ENCODE peak calls at places on chromosomes 6 and 20, in nine cellular contexts. K is hepatocyte, A is bronchial epithelial cell, R is H9, E is IMR-90, J is fibroblast of pulmonary artery, V is foreskin fibroblast, G is astrocyte of the cerebellum, S is endodermal cell. T is an unnamed sample.

GRCh38 chr6:162245831-162246230 is 481.7 kb downstream of the PRKN start:
- DNase-seq in V (no peak), E (no peak), S (no peak), R (no peak), K (no peak), G (no peak), J (no peak), A (no peak), T (no peak)

GRCh38 chr20:5195655-5196054 is 68.8 kb downstream of the CDS2 start:
- DNase-seq in J (no peak), S (no peak), K (no peak), V (peak; percentile 69), A (peak; percentile 37), G (no peak), E (peak; percentile 77), R (no peak), T (no peak)

GRCh38 chr6:138817799-138818198 is 21.9 kb downstream of the ECT2L start:
- DNase-seq in A (peak; percentile 100), K (peak; percentile 88), R (peak; percentile 88), S (peak; percentile 87), E (peak; percentile 81), G (peak; percentile 26), V (peak; percentile 79), J (peak; percentile 66), T (peak; percentile 41)

GRCh38 chr20:20457392-20458126 is 89.7 kb downstream of the INSM1 start:
- DNase-seq in A (no peak), R (no peak), K (no peak), E (peak; percentile 68), S (no peak), G (peak; percentile 9), J (peak; percentile 11), V (peak; percentile 47), T (no peak)

GRCh38 chr20:63475209-63475608 is 2.8 kb upstream of the KCNQ2 start:
- DNase-seq in K (peak; percentile 60), A (peak; percentile 8), S (peak; percentile 87), R (peak; percentile 77), V (peak; percentile 58), E (peak; percentile 18), J (peak; percentile 30), G (no peak), T (peak; percentile 26)

GRCh38 chr6:137303436-137303835 is 84.3 kb upstream of the IFNGR1 start:
- DNase-seq in V (no peak), R (no peak), G (no peak), K (no peak), S (no peak), J (no peak), A (no peak), E (peak; percentile 44), T (no peak)

GRCh38 chr6:142946924-142947701 is 2.1 kb upstream of the HIVEP2 start:
- DNase-seq in J (peak; percentile 79), E (peak; percentile 68), V (peak; percentile 81), A (peak; percentile 76), S (peak; percentile 79), K (peak; percentile 92), R (peak; percentile 52), G (no peak), T (peak; percentile 90)

GRCh38 chr20:46119028-46119546 is 973 bp downstream of the CD40 start:
- DNase-seq in R (no peak), K (no peak), E (no peak), G (no peak), A (no peak), V (no peak), S (no peak), J (no peak), T (peak; percentile 79)

GRCh38 chr6:41200901-41201783 is at the start of gene TREML2:
- DNase-seq in G (no peak), E (no peak), V (no peak), A (no peak), S (peak; percentile 49), J (no peak), K (no peak), R (no peak), T (peak; percentile 59)

GRCh38 chr6:43481075-43481474 is 3.7 kb downstream of the TJAP1 start:
- DNase-seq in J (no peak), R (no peak), S (no peak), G (no peak), V (peak; percentile 44), A (peak; percentile 89), E (no peak), K (no peak), T (no peak)

GRCh38 chr20:14707026-14707680 is 369.7 kb upstream of the FLRT3 start:
- DNase-seq in G (no peak), K (no peak), V (no peak), J (no peak), E (no peak), A (no peak), R (no peak), S (no peak), T (no peak)

GRCh38 chr6:38234934-38235678 is 404.6 kb downstream of the BTBD9 start:
- DNase-seq in V (no peak), G (no peak), J (no peak), A (no peak), K (no peak), E (no peak), R (no peak), S (peak; percentile 49), T (peak; percentile 72)

GRCh38 chr6:169800116-169800667 is 48.8 kb downstream of the ERMARD start:
- DNase-seq in J (no peak), R (no peak), V (peak; percentile 18), G (no peak), S (peak; percentile 43), E (no peak), K (no peak), A (no peak), T (no peak)

GRCh38 chr6:96015321-96015790 is 418 bp upstream of the FUT9 start:
- DNase-seq in S (peak; percentile 91), A (no peak), G (no peak), J (no peak), V (no peak), E (no peak), R (no peak), K (peak; percentile 39), T (no peak)

GRCh38 chr6:101961357-101961756 is 567.8 kb downstream of the GRIK2 start:
- DNase-seq in E (no peak), V (no peak), J (no peak), R (no peak), A (no peak), G (no peak), S (no peak), K (no peak), T (peak; percentile 1)

GRCh38 chr6:81895511-81896185 is 143.2 kb upstream of the TENT5A start:
- DNase-seq in V (peak; percentile 70), A (no peak), S (no peak), G (peak; percentile 96), J (peak; percentile 57), K (peak; percentile 30), R (no peak), E (peak; percentile 88), T (no peak)

GRCh38 chr20:34095825-34096224 is 16.2 kb downstream of the EIF2S2 start:
- DNase-seq in E (no peak), A (no peak), S (no peak), G (no peak), K (no peak), J (no peak), R (no peak), V (no peak), T (no peak)

GRCh38 chr6:146090474-146090873 is 61.6 kb downstream of the GRM1 start:
- DNase-seq in A (peak; percentile 21), G (peak; percentile 67), K (no peak), V (no peak), R (no peak), S (no peak), J (no peak), E (no peak), T (no peak)

GRCh38 chr6:31465718-31466117 is 32.2 kb upstream of the MICB start:
- DNase-seq in V (no peak), G (no peak), E (no peak), R (no peak), A (no peak), J (no peak), K (no peak), S (no peak), T (no peak)

GRCh38 chr6:26553264-26553738 is 15.1 kb downstream of the HMGN4 start:
- DNase-seq in E (peak; percentile 75), V (peak; percentile 83), J (peak; percentile 81), K (peak; percentile 86), G (peak; percentile 44), S (peak; percentile 90), R (peak; percentile 76), A (no peak), T (peak; percentile 87)

GRCh38 chr6:115969930-115970273 is 90.8 kb downstream of the FRK start:
- DNase-seq in S (no peak), G (no peak), R (no peak), A (peak; percentile 28), K (no peak), V (peak; percentile 70), E (peak; percentile 6), J (peak; percentile 18), T (no peak)

GRCh38 chr6:322940-323729 is 30.8 kb downstream of the DUSP22 start:
- DNase-seq in R (no peak), A (no peak), J (no peak), E (no peak), G (no peak), S (no peak), K (no peak), V (no peak), T (peak; percentile 92)

GRCh38 chr20:62427172-62428007 is at the start of gene RBBP8NL:
- DNase-seq in K (peak; percentile 88), J (no peak), R (peak; percentile 93), E (no peak), G (no peak), A (peak; percentile 93), S (peak; percentile 94), V (no peak), T (no peak)
- TF ChIP-seq CTCF in K (peak; percentile 8), J (no peak), R (peak; percentile 51), E (no peak), G (no peak), A (peak; percentile 75), S (peak; percentile 54), V (no peak), T (no peak)

DNA sequence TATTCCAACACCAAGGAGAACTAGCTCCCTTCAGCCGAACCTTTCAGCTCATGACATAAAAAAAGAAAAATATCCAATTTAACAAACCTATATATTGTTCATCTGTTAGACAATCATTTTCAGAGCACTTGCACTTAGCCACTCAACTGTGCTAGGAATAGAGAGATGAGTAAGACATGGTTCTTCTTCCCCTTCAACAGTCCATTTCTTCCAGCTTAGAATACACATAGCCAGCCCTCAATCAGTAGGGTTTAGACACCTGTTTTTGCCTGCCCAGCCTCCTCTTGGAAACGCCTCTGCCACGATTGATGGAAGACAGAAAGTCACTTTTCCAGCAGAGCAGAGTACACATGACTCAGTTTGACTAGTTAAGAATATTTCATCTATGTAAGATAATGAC is 21.8 kb downstream of the ADNP start:
- DNase-seq in G (no peak), R (no peak), S (no peak), J (no peak), A (no peak), K (no peak), E (no peak), V (no peak), T (no peak)
- TF ChIP-seq CTCF in G (no peak), R (no peak), S (no peak), J (no peak), A (no peak), K (no peak), E (no peak), V (no peak), T (no peak)

GRCh38 chr20:61686081-61686936 is 379.4 kb downstream of the TAF4 start:
- DNase-seq in G (no peak), E (no peak), V (no peak), J (no peak), A (no peak), K (no peak), S (no peak), R (no peak), T (no peak)
- TF ChIP-seq CTCF in G (no peak), E (no peak), V (no peak), J (no peak), A (no peak), K (no peak), S (no peak), R (no peak), T (no peak)

GRCh38 chr20:44471481-44471882 is 4.2 kb upstream of the TTPAL start:
- DNase-seq in K (peak; percentile 60), G (peak; percentile 50), S (no peak), A (peak; percentile 26), R (no peak), V (peak; percentile 89), E (peak; percentile 44), J (peak; percentile 71), T (no peak)
- TF ChIP-seq CTCF in K (peak; percentile 57), G (peak; percentile 58), S (peak; percentile 73), A (peak; percentile 55), R (peak; percentile 55), V (peak; percentile 54), E (peak; percentile 57), J (peak; percentile 58), T (peak; percentile 14)